ENCODE peak calls at places on chromosomes 5 and 9, in six cellular contexts. U is stimulated activated effector memory CD8-positive, alpha-beta T cell treated with anti-CD3 and anti-CD28 coated beads, Interleukin-12 subunit alpha, Interleukin-12 subunit beta, amount 100 ng/mL, for 72 hours; L is ovary; Y is GM12865; F is CD4-positive, alpha-beta T cell; C is non-pigmented ciliary epithelial cell. K is an unnamed sample.

GRCh38 chr5:72226950-72227349 is 93.1 kb downstream of the MRPS27 start:
- DNase-seq in C (no peak), F (no peak), U (no peak), L (no peak), Y (no peak), K (no peak)

GRCh38 chr9:124551472-124552339 is 44.5 kb upstream of the NR5A1 start:
- DNase-seq in L (no peak), F (no peak), C (peak), U (no peak), Y (peak), K (no peak)

GRCh38 chr9:120714088-120714845 is at the start of gene MEGF9:
- DNase-seq in L (peak), C (peak), F (peak), U (peak), Y (peak), K (peak)

GRCh38 chr5:14871084-14871572 is 450 bp downstream of the ANKH start:
- DNase-seq in L (peak), U (peak), Y (peak), C (no peak), F (peak), K (peak)

GRCh38 chr9:136014928-136015633 is 53.9 kb upstream of the UBAC1 start:
- DNase-seq in F (no peak), L (no peak), U (no peak), Y (no peak), C (no peak), K (peak)

GRCh38 chr5:104967806-104968205 is 1405.2 kb upstream of the NUDT12 start:
- DNase-seq in F (no peak), C (no peak), U (no peak), L (no peak), Y (no peak), K (no peak)

GRCh38 chr9:97293207-97293721 is 14.2 kb upstream of the CCDC180 start:
- DNase-seq in F (no peak), L (peak), C (no peak), Y (no peak), U (no peak), K (peak)

GRCh38 chr9:93701494-93702218 is 125.3 kb downstream of the PHF2 start:
- DNase-seq in C (no peak), F (no peak), U (no peak), L (no peak), Y (no peak), K (no peak)

GRCh38 chr9:86788456-86788855 is 158.8 kb downstream of the GAS1 start:
- DNase-seq in Y (no peak), L (no peak), F (no peak), U (no peak), C (no peak), K (no peak)

GRCh38 chr5:107263387-107264003 is 407.2 kb downstream of the EFNA5 start:
- DNase-seq in F (no peak), L (no peak), C (no peak), U (no peak), Y (peak), K (no peak)

GRCh38 chr9:126637002-126637849 is 23.5 kb downstream of the LMX1B start:
- DNase-seq in U (no peak), C (no peak), Y (no peak), L (no peak), F (no peak), K (no peak)

GRCh38 chr9:109922617-109923260 is 142.7 kb downstream of the PALM2AKAP2 start:
- DNase-seq in L (no peak), U (no peak), C (no peak), F (no peak), Y (no peak), K (no peak)

GRCh38 chr9:78932849-78933627 is 636.1 kb downstream of the PSAT1 start:
- DNase-seq in Y (no peak), C (peak), F (no peak), L (no peak), U (no peak), K (no peak)

GRCh38 chr9:88537743-88538055 is 2.7 kb downstream of the NXNL2 start:
- DNase-seq in C (no peak), F (no peak), U (no peak), L (peak), Y (peak), K (peak)

GRCh38 chr5:12023614-12024241 is 119.5 kb upstream of the CTNND2 start:
- DNase-seq in Y (peak), F (no peak), C (peak), U (no peak), L (no peak), K (no peak)

GRCh38 chr5:57216714-57217113 is 42.9 kb downstream of the GPBP1 start:
- DNase-seq in F (no peak), U (no peak), L (no peak), Y (no peak), C (peak), K (no peak)

GRCh38 chr5:58201922-58202648 is 257.8 kb downstream of the PLK2 start:
- DNase-seq in U (no peak), F (no peak), C (no peak), Y (no peak), L (no peak), K (no peak)